ENCODE peak calls at places on chromosomes 12 and 14, in ten cellular contexts. O is esophagus squamous epithelium, P is brain microvascular endothelial cell, E is transverse colon, Q is heart left ventricle, J is A549, B is heart right ventricle, N is cardiac muscle cell, D is tibial artery, Z is colonic mucosa. M is an unnamed sample.

GRCh38 chr12:4806439-4807115 is 86.4 kb downstream of the GALNT8 start:
- DNase-seq in O (no peak), P (no peak), E (no peak), Q (no peak), J (no peak), B (no peak), N (no peak), D (no peak), Z (no peak), M (no peak)

GRCh38 chr12:124498870-124499753 is 68.3 kb downstream of the NCOR2 start:
- DNase-seq in O (no peak), P (peak), E (no peak), Q (no peak), J (no peak), B (peak), N (peak), D (no peak), Z (no peak), M (no peak)

GRCh38 chr12:45170456-45171042 is 45.3 kb upstream of the ANO6 start:
- DNase-seq in O (no peak), P (peak), E (peak), Q (peak), J (peak), B (peak), N (peak), D (peak), Z (peak), M (peak)

GRCh38 chr12:14716848-14717444 is 20.5 kb upstream of the GUCY2C start:
- DNase-seq in O (no peak), P (peak), E (peak), Q (no peak), J (peak), B (no peak), N (peak), D (peak), Z (peak), M (peak)

GRCh38 chr14:31950760-31951637 is 126.1 kb upstream of the ARHGAP5 start:
- DNase-seq in O (no peak), P (no peak), E (peak), Q (peak), J (peak), B (peak), N (peak), D (peak), Z (peak), M (peak)

GRCh38 chr14:61569308-61569707 is 126.0 kb upstream of the HIF1A start:
- DNase-seq in O (no peak), P (no peak), E (no peak), Q (no peak), J (no peak), B (no peak), N (no peak), D (no peak), Z (no peak), M (no peak)

GRCh38 chr12:66636771-66637170 is 42.1 kb downstream of the GRIP1 start:
- DNase-seq in O (no peak), P (no peak), E (no peak), Q (peak), J (no peak), B (peak), N (no peak), D (peak), Z (no peak), M (no peak)

GRCh38 chr14:77459072-77459723 is 1.3 kb downstream of the AHSA1 start:
- DNase-seq in O (peak), P (peak), E (peak), Q (no peak), J (peak), B (no peak), N (peak), D (peak), Z (peak), M (no peak)

GRCh38 chr12:127500513-127500912 is 766.5 kb upstream of the TMEM132C start:
- DNase-seq in O (no peak), P (no peak), E (no peak), Q (no peak), J (no peak), B (no peak), N (no peak), D (no peak), Z (no peak), M (no peak)

GRCh38 chr12:28390716-28391452 is 200.6 kb downstream of the CCDC91 start:
- DNase-seq in O (no peak), P (peak), E (no peak), Q (no peak), J (no peak), B (no peak), N (peak), D (no peak), Z (no peak), M (no peak)

GRCh38 chr12:107236824-107237467 is 143.6 kb upstream of the CRY1 start:
- DNase-seq in O (no peak), P (no peak), E (no peak), Q (no peak), J (no peak), B (no peak), N (no peak), D (no peak), Z (no peak), M (no peak)

GRCh38 chr12:70664463-70664862 is 27.2 kb upstream of the PTPRB start:
- DNase-seq in O (no peak), P (no peak), E (no peak), Q (peak), J (no peak), B (no peak), N (peak), D (no peak), Z (no peak), M (no peak)

GRCh38 chr14:22456421-22456820 is 132.6 kb downstream of the DAD1 start:
- DNase-seq in O (no peak), P (no peak), E (no peak), Q (no peak), J (no peak), B (no peak), N (no peak), D (no peak), Z (no peak), M (no peak)

GRCh38 chr12:85683051-85683450 is 153.2 kb downstream of the RASSF9 start:
- DNase-seq in O (no peak), P (no peak), E (no peak), Q (no peak), J (no peak), B (no peak), N (no peak), D (no peak), Z (no peak), M (no peak)

GRCh38 chr14:99793213-99794155 is at the start of gene EML1:
- DNase-seq in O (no peak), P (peak), E (peak), Q (peak), J (peak), B (peak), N (peak), D (peak), Z (peak), M (peak)

GRCh38 chr12:132216354-132216987 is 72.2 kb downstream of the NOC4L start:
- DNase-seq in O (no peak), P (no peak), E (no peak), Q (no peak), J (no peak), B (no peak), N (no peak), D (no peak), Z (no peak), M (no peak)

GRCh38 chr12:14532152-14532551 is 35.5 kb downstream of the PLBD1 start:
- DNase-seq in O (no peak), P (no peak), E (no peak), Q (no peak), J (no peak), B (no peak), N (no peak), D (no peak), Z (no peak), M (no peak)

GRCh38 chr14:81018245-81018644 is 62.8 kb downstream of the TSHR start:
- DNase-seq in O (no peak), P (no peak), E (no peak), Q (no peak), J (no peak), B (no peak), N (no peak), D (no peak), Z (no peak), M (no peak)

DNA sequence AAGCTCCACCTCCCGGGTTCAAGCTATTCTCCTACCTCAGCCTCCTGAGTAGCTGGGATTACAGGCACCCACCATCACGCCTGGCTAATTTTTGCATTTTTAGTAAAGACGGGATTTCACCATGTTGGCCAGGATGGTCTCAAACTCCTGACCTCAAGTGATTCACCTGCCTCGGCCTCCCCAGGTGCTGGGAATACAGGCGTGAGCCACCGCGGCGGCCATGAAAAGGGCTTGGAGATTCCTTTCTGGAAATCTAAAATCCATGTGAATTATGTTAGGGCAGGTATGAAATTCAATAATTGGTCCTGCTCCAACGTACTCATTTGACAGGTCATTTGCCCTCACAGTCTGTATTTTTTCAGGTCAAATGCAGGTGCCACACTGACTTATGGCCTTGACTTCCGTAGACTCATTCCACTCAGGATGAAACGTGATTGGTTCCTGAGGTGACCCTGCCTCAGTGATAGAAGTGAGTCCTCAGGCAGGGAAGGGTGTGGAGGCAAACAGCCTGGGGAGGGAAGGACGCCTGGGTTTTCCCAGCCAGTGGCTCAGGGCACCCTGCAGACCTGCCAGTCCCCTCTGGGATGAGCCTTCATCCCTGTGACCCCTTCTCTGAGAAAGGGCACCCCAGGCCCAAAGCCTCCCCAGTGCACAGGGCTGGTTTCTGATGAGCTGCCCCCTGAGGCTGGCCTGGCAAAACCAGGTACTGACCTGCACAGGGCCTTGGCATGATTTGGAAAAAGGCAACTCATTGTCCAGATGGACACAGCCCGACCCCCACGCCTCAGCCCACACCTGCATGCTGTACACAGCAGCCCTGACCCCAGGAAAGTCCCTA is 48.7 kb downstream of the PSMA6 start:
- DNase-seq in O (no peak), P (no peak), E (no peak), Q (no peak), J (no peak), B (no peak), N (no peak), D (no peak), Z (peak), M (no peak)
- TF ChIP-seq CTCF in O (no peak), P (no peak), E (no peak), Q (no peak), J (no peak), B (no peak), N (no peak), D (no peak), Z (no peak), M (no peak)

GRCh38 chr14:95314609-95315008 is 5.1 kb downstream of the CLMN start:
- DNase-seq in O (no peak), P (no peak), E (peak), Q (no peak), J (peak), B (no peak), N (peak), D (peak), Z (no peak), M (no peak)
- H3K4me3 ChIP-seq in O (no peak), P (no peak), E (no peak), Q (no peak), J (no peak), B (no peak), N (no peak), D (no peak), Z (no peak), M (no peak)

GRCh38 chr14:56243110-56243509 is 124.9 kb downstream of the PELI2 start:
- DNase-seq in O (no peak), P (no peak), E (no peak), Q (no peak), J (no peak), B (no peak), N (no peak), D (no peak), Z (no peak), M (no peak)
- TF ChIP-seq CTCF in O (no peak), P (no peak), E (no peak), Q (no peak), J (no peak), B (no peak), N (no peak), D (no peak), Z (no peak), M (no peak)

GRCh38 chr14:74495356-74495755 is 1.8 kb downstream of the ISCA2 start:
- DNase-seq in O (no peak), P (no peak), E (no peak), Q (no peak), J (no peak), B (no peak), N (no peak), D (no peak), Z (no peak), M (no peak)

GRCh38 chr14:74493343-74494261 is at the start of gene ISCA2:
- DNase-seq in O (peak), P (peak), E (peak), Q (peak), J (peak), B (peak), N (peak), D (peak), Z (peak), M (peak)

GRCh38 chr14:74488788-74489397 is 4.2 kb downstream of the NPC2 start:
- DNase-seq in O (no peak), P (no peak), E (no peak), Q (no peak), J (no peak), B (no peak), N (peak), D (no peak), Z (no peak), M (no peak)

GRCh38 chr14:74492413-74493342 is at the start of gene NPC2:
- DNase-seq in O (no peak), P (no peak), E (no peak), Q (no peak), J (no peak), B (no peak), N (peak), D (no peak), Z (no peak), M (peak)

DNA sequence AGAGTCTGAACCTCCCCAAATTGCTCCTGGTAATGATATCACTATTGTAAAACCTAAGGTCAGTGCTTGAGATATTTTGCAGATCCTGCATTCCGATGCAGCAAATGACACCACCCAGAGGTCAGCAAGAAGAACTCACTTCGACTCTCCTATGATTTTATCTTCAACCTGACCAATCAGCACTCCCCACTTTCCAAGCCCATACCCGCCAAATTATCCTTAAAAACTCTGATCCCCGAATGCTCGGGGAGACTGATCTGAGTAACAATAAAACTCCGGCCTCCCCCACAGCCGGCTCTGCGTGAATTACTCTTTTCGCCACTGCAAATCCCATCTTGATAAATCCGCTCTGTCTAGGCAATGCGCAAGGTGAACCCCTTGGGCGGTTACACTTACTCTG is 1.2 kb downstream of the NPC2 start:
- DNase-seq in O (no peak), P (no peak), E (no peak), Q (no peak), J (peak), B (no peak), N (peak), D (peak), Z (peak), M (no peak)
- H3K4me3 ChIP-seq in O (peak), P (peak), E (peak), Q (peak), J (peak), B (peak), N (peak), D (peak), Z (peak), M (no peak)

DNA sequence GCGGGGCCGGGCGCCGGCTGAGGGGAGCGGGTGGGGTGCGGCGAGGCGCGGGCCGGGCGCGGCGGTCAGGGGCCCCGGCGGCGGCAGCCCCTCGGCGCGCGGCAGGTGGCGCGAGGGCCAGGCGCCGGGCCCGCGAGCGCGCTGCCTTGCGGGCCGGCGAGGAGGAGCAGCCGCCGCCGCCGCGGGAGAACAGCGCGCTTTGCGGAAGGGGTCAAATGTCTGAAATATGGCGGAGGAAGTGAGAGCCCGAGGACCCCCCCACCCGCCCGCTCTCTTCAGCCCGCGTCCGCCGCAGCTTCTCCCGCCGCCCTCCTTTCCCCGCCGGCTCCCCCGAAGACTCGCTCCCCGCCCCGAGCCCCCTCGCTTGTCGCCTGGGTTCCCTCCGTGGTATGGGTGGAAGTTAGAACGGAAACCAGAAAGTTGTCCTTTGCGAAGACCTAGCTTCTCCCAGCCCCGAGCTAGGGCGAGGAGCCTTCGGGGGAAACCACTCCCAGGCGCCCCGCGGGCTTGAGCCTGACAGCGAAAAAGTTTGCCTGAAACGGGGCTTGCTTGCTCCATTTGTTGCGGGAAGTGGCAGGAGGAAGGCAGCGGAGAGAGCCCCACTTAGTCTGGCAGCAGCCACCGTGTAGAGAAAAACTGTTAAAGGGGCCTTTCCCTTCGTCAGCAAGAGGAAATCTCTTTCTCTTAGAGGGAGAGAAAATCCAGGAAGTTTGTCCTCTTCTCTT is 557 bp downstream of the RAP1B start:
- DNase-seq in O (no peak), P (no peak), E (peak), Q (peak), J (peak), B (peak), N (peak), D (peak), Z (peak), M (peak)
- TF ChIP-seq CTCF in O (no peak), P (no peak), E (no peak), Q (no peak), J (no peak), B (no peak), N (no peak), D (no peak), Z (no peak), M (no peak)

DNA sequence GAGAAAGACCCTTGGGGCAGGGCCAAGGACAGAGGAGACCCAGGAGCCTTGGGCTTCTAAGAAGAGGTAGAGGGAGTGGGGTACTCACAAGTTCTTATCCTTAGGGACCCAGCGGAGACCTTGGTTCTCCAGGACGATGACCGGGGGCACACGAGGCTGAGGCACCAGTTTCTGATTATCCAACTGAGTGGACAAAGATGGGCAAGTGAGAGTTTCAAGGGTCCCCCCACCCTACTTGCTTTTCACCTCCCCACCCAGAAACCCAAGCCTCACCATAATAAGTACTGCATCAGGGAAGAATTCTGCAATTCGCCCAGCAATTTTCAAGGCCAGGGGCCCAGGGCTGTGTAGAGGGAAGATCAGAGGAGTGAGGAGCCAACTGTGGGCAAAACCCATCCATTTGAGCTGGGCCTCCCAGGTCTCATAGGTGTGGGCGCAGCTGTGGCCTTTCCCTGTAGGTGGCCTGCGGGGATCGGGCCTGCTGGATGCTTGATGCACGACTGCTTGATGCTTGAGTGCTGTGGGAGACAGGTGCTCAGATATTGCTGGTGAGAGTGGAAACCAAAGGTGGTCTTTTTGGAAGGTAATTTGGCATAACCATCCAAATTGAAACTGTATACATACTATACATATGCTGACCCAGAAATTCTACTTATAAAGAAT is 2.0 kb downstream of the EMC9 start:
- DNase-seq in O (no peak), P (no peak), E (no peak), Q (no peak), J (peak), B (no peak), N (no peak), D (no peak), Z (no peak), M (no peak)
- H3K4me3 ChIP-seq in O (no peak), P (no peak), E (no peak), Q (no peak), J (peak), B (peak), N (peak), D (no peak), Z (no peak), M (no peak)

GRCh38 chr12:6873094-6874006 is at the start of gene SPSB2:
- DNase-seq in O (peak), P (peak), E (peak), Q (peak), J (peak), B (peak), N (peak), D (peak), Z (peak), M (peak)
- TF ChIP-seq CTCF in O (peak), P (no peak), E (no peak), Q (no peak), J (no peak), B (peak), N (no peak), D (no peak), Z (no peak), M (no peak)

GRCh38 chr12:131211279-131211938 is 257.7 kb downstream of the ADGRD1 start:
- DNase-seq in O (no peak), P (no peak), E (no peak), Q (no peak), J (no peak), B (no peak), N (no peak), D (no peak), Z (no peak), M (no peak)

GRCh38 chr12:131208425-131208824 is 254.7 kb downstream of the ADGRD1 start:
- DNase-seq in O (no peak), P (no peak), E (no peak), Q (no peak), J (no peak), B (no peak), N (no peak), D (no peak), Z (no peak), M (no peak)

GRCh38 chr12:131213896-131214442 is 260.3 kb downstream of the ADGRD1 start:
- DNase-seq in O (no peak), P (no peak), E (no peak), Q (no peak), J (no peak), B (no peak), N (no peak), D (no peak), Z (no peak), M (no peak)

GRCh38 chr12:131209082-131210070 is 255.7 kb downstream of the ADGRD1 start:
- DNase-seq in O (no peak), P (no peak), E (no peak), Q (no peak), J (no peak), B (no peak), N (no peak), D (no peak), Z (no peak), M (no peak)

GRCh38 chr12:131210506-131211278 is 257.0 kb downstream of the ADGRD1 start:
- DNase-seq in O (no peak), P (no peak), E (no peak), Q (no peak), J (no peak), B (no peak), N (no peak), D (no peak), Z (no peak), M (no peak)
- H3K4me3 ChIP-seq in O (no peak), P (no peak), E (no peak), Q (no peak), J (no peak), B (no peak), N (no peak), D (no peak), Z (no peak), M (no peak)

GRCh38 chr12:78753058-78753457 is 111.5 kb upstream of the SYT1 start:
- DNase-seq in O (no peak), P (no peak), E (no peak), Q (no peak), J (no peak), B (no peak), N (no peak), D (no peak), Z (no peak), M (no peak)
- TF ChIP-seq CTCF in O (no peak), P (no peak), E (no peak), Q (no peak), J (no peak), B (no peak), N (no peak), D (no peak), Z (no peak), M (no peak)

M was measured in mucosa of descending colon.